ENCODE peak calls at places on chromosome 12, in six cellular contexts. H is neural progenitor cell, J is astrocyte, E is cardiac muscle cell, F is HepG2, A is testis. O is an unnamed sample.

GRCh38 chr12:47388712-47389111 is 309.0 kb upstream of the AMIGO2 start:
- DNase-seq in H (no peak), F (no peak), E (no peak), J (no peak), A (no peak), O (no peak)

GRCh38 chr12:47067176-47067575 is 12.2 kb upstream of the PCED1B start:
- DNase-seq in E (no peak), H (no peak), J (no peak), F (no peak), A (no peak), O (no peak)

GRCh38 chr12:57031228-57031670 is 14.9 kb upstream of the TAC3 start:
- DNase-seq in J (no peak), A (no peak), E (peak), H (no peak), F (peak), O (no peak)

GRCh38 chr12:94460594-94460959 is 910 bp upstream of the CEP83 start:
- DNase-seq in E (no peak), H (no peak), A (no peak), J (no peak), F (no peak), O (no peak)

GRCh38 chr12:106633451-106633823 is 50.6 kb downstream of the RFX4 start:
- DNase-seq in J (peak), F (peak), H (no peak), E (no peak), A (no peak), O (peak)

GRCh38 chr12:52604859-52605258 is 3.6 kb upstream of the KRT72 start:
- DNase-seq in F (no peak), J (no peak), A (no peak), H (no peak), E (no peak), O (no peak)

GRCh38 chr12:52023976-52024688 is 17.4 kb downstream of the TAMALIN start:
- DNase-seq in J (peak), E (no peak), A (no peak), F (no peak), H (no peak), O (no peak)

GRCh38 chr12:96425321-96425720 is 25.1 kb upstream of the CDK17 start:
- DNase-seq in H (no peak), E (no peak), F (no peak), J (peak), A (no peak), O (peak)

GRCh38 chr12:95513599-95513998 is 37.7 kb downstream of the USP44 start:
- DNase-seq in J (no peak), F (no peak), H (no peak), A (no peak), E (no peak), O (no peak)

GRCh38 chr12:39368096-39368495 is 74.8 kb downstream of the KIF21A start:
- DNase-seq in E (no peak), J (no peak), F (no peak), H (no peak), A (no peak), O (no peak)

GRCh38 chr12:6953417-6954315 is 2.5 kb downstream of the PTPN6 start:
- DNase-seq in J (peak), F (no peak), A (no peak), H (no peak), E (no peak), O (no peak)

GRCh38 chr12:57151741-57152407 is 4.5 kb upstream of the LRP1-AS start:
- DNase-seq in F (no peak), J (peak), E (no peak), H (no peak), A (peak), O (peak)

GRCh38 chr12:118063567-118064391 is 2.8 kb upstream of the WSB2 start:
- DNase-seq in J (no peak), F (peak), H (no peak), E (no peak), A (no peak), O (no peak)

GRCh38 chr12:19967486-19967885 is 400.9 kb upstream of the PDE3A start:
- DNase-seq in E (no peak), A (no peak), J (peak), F (no peak), H (no peak), O (peak)

GRCh38 chr12:108890208-108890607 is 10.3 kb downstream of the DAO start:
- DNase-seq in A (no peak), J (no peak), H (peak), F (no peak), E (peak), O (no peak)

GRCh38 chr12:108560321-108560721 is 652 bp downstream of the SART3 start:
- DNase-seq in F (peak), J (peak), E (no peak), A (no peak), H (no peak), O (peak)

GRCh38 chr12:45208604-45209487 is 7.0 kb upstream of the ANO6 start:
- DNase-seq in E (no peak), F (peak), A (no peak), H (no peak), J (peak), O (no peak)

GRCh38 chr12:51217133-51217967 is 512 bp downstream of the POU6F1 start:
- DNase-seq in F (no peak), J (no peak), H (peak), E (peak), A (peak), O (no peak)

GRCh38 chr12:107759410-107759809 is 1.5 kb downstream of the PRDM4 start:
- DNase-seq in F (peak), J (peak), H (peak), A (no peak), E (no peak), O (peak)

GRCh38 chr12:105992849-105993740 is 145.7 kb downstream of the NUAK1 start:
- DNase-seq in J (peak), E (no peak), A (no peak), F (no peak), H (peak), O (no peak)

GRCh38 chr12:32223941-32224340 is 117.3 kb downstream of the BICD1 start:
- DNase-seq in A (no peak), E (no peak), F (no peak), H (no peak), J (peak), O (no peak)

GRCh38 chr12:109020136-109020535 is 732 bp downstream of the SVOP start:
- DNase-seq in E (no peak), J (no peak), A (no peak), F (no peak), H (no peak), O (no peak)

GRCh38 chr12:105705765-105706164 is 375.3 kb downstream of the C12orf75 start:
- DNase-seq in E (peak), F (peak), J (peak), A (peak), H (peak), O (no peak)

GRCh38 chr12:67096533-67097318 is 172.4 kb upstream of the CAND1 start:
- DNase-seq in J (peak), E (no peak), F (no peak), A (no peak), H (no peak), O (no peak)

GRCh38 chr12:47852096-47852571 is 32.4 kb upstream of the HDAC7 start:
- DNase-seq in F (peak), A (peak), E (no peak), H (no peak), J (no peak), O (no peak)

GRCh38 chr12:109873653-109874052 is 6.7 kb downstream of the GLTP start:
- DNase-seq in F (no peak), A (no peak), E (no peak), H (no peak), J (no peak), O (no peak)

GRCh38 chr12:62784576-62784975 is 150.4 kb downstream of the PPM1H start:
- DNase-seq in H (no peak), A (no peak), J (peak), F (no peak), E (no peak), O (no peak)

GRCh38 chr12:65821336-65821735 is 2.9 kb upstream of the HMGA2 start:
- DNase-seq in J (no peak), E (no peak), H (no peak), A (no peak), F (no peak), O (no peak)

GRCh38 chr12:77349703-77350102 is 284.3 kb upstream of the E2F7 start:
- DNase-seq in J (peak), A (no peak), H (no peak), E (no peak), F (no peak), O (no peak)

GRCh38 chr12:111775205-111776193 is 8.8 kb downstream of the ALDH2 start:
- DNase-seq in E (peak), J (peak), A (peak), H (no peak), F (peak), O (no peak)

GRCh38 chr12:27981874-27982273 is 9.3 kb upstream of the PTHLH start:
- DNase-seq in A (no peak), F (no peak), J (peak), H (no peak), E (no peak), O (no peak)

GRCh38 chr12:66086001-66086400 is 44.5 kb downstream of the LLPH start:
- DNase-seq in A (no peak), J (no peak), F (no peak), E (no peak), H (no peak), O (no peak)

GRCh38 chr12:11621797-11622423 is 27.6 kb upstream of the ETV6 start:
- DNase-seq in E (no peak), A (peak), H (no peak), J (no peak), F (peak), O (no peak)

GRCh38 chr12:79614730-79615129 is 76.0 kb downstream of the PAWR start:
- DNase-seq in A (no peak), E (no peak), H (no peak), F (no peak), J (peak), O (no peak)

GRCh38 chr12:130436741-130437501 is 99.2 kb downstream of the PIWIL1 start:
- DNase-seq in E (no peak), J (no peak), F (no peak), H (no peak), A (no peak), O (no peak)

GRCh38 chr12:79844693-79845092 is 90.2 kb downstream of the PPP1R12A start:
- DNase-seq in J (peak), E (no peak), A (no peak), H (no peak), F (peak), O (peak)

GRCh38 chr12:48936379-48936979 is 11.2 kb upstream of the FKBP11 start:
- DNase-seq in A (peak), J (peak), E (peak), H (peak), F (peak), O (no peak)

GRCh38 chr12:41983896-41984295 is 160.8 kb downstream of the GXYLT1 start:
- DNase-seq in E (no peak), J (no peak), F (no peak), H (no peak), A (no peak), O (no peak)

GRCh38 chr12:109999983-110000505 is 814 bp downstream of the ANKRD13A start:
- DNase-seq in A (peak), H (peak), J (peak), F (no peak), E (peak), O (no peak)

DNA sequence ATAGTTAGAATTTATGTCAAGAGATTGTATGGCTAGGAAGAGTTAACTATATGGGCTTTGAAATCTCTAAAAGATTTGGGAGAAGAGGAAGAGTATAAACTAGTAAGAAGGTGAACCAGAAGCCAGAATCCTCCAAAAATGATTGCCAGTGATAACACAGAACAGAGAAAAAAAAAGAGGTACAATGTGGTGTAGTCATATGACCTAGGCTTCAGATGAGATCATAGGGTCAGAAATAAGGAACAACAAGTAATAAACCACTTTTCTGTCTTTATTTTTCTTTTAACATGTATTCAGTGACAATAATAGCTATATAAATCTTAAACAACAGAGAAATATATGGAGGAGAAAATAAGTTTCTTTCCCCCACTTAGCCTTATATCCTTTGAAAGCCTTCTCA is 1.9 kb upstream of the NECAP1 start:
- DNase-seq in J (no peak), E (no peak), H (no peak), F (no peak), A (no peak), O (no peak)
- H3K4me3 ChIP-seq in J (no peak), E (no peak), H (no peak), F (no peak), A (no peak), O (no peak)

GRCh38 chr12:15472036-15472435 is 149.7 kb downstream of the PTPRO start:
- DNase-seq in J (no peak), H (no peak), A (no peak), F (no peak), E (no peak), O (no peak)

GRCh38 chr12:15474766-15475165 is 152.5 kb downstream of the PTPRO start:
- DNase-seq in A (no peak), E (no peak), J (no peak), H (no peak), F (no peak), O (no peak)

DNA sequence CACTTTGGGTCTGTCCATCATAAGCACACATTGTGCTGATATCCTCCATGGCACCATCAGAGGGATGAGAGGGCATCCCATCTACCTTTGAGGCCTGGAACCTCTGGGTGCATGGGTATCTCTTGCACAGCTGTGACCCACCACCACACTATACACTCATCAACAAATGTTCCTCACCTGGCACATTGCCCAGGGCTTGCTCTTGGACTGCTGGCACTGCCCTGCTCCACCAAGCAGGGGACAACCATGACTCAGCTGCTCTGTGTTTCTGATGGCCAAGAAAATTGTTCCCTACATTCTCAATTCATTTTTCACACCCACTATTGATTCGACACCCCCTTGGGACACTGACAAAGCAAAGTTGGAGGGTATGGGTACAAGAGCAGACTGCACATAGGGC is 155.5 kb downstream of the PTPRO start:
- DNase-seq in H (no peak), J (no peak), A (no peak), F (no peak), E (no peak), O (no peak)
- TF ChIP-seq CTCF in H (no peak), J (no peak), A (no peak), F (no peak), E (no peak), O (no peak)

DNA sequence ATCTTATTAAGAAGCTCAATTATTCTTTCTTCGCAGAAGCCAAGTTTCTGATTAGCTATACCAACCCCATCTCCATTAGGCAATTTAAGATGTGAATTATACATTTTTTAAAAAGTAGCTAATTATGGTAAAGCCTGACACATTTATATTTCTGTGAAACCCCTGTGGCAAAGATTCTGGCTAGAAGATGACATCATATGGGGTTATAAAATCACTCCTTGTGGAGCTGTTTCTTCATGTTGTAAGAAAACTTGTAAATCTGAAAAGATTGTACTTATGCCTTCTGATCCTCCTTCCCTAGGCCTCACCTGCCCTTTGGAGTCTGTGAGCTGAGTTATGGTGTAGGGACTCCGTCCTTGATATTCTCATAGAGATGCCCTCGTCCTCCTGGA is 78.1 kb downstream of the CHST11 start:
- DNase-seq in E (no peak), A (no peak), J (no peak), H (no peak), F (no peak), O (no peak)
- H3K4me3 ChIP-seq in E (no peak), A (no peak), J (no peak), H (no peak), F (no peak), O (no peak)

GRCh38 chr12:124395986-124396385 is 101.1 kb downstream of the RFLNA start:
- DNase-seq in J (no peak), H (no peak), E (no peak), F (no peak), A (no peak), O (no peak)

GRCh38 chr12:124394462-124395128 is 99.7 kb downstream of the RFLNA start:
- DNase-seq in J (peak), H (no peak), F (no peak), A (peak), E (no peak), O (no peak)

GRCh38 chr12:124393831-124394230 is 98.9 kb downstream of the RFLNA start:
- DNase-seq in H (no peak), J (no peak), E (no peak), F (no peak), A (no peak), O (no peak)

GRCh38 chr12:124396544-124397398 is 101.9 kb downstream of the RFLNA start:
- DNase-seq in A (peak), H (no peak), E (no peak), J (no peak), F (no peak), O (no peak)

GRCh38 chr12:124395284-124395752 is 100.4 kb downstream of the RFLNA start:
- DNase-seq in J (no peak), H (no peak), F (no peak), A (no peak), E (no peak), O (no peak)
- TF ChIP-seq CTCF in J (no peak), H (no peak), F (no peak), A (no peak), E (no peak), O (no peak)

GRCh38 chr12:54024581-54024980 is 3.7 kb upstream of the HOXC6 start:
- DNase-seq in J (no peak), H (no peak), A (no peak), E (no peak), F (no peak), O (no peak)

GRCh38 chr12:54022960-54023884 is 5.0 kb upstream of the HOXC6 start:
- DNase-seq in F (no peak), H (no peak), A (no peak), J (no peak), E (no peak), O (no peak)

GRCh38 chr12:54021432-54022013 is 6.7 kb upstream of the HOXC6 start:
- DNase-seq in A (no peak), J (no peak), H (peak), E (no peak), F (no peak), O (no peak)

GRCh38 chr12:54025507-54026393 is 2.5 kb upstream of the HOXC6 start:
- DNase-seq in H (no peak), E (no peak), A (no peak), J (no peak), F (no peak), O (no peak)

DNA sequence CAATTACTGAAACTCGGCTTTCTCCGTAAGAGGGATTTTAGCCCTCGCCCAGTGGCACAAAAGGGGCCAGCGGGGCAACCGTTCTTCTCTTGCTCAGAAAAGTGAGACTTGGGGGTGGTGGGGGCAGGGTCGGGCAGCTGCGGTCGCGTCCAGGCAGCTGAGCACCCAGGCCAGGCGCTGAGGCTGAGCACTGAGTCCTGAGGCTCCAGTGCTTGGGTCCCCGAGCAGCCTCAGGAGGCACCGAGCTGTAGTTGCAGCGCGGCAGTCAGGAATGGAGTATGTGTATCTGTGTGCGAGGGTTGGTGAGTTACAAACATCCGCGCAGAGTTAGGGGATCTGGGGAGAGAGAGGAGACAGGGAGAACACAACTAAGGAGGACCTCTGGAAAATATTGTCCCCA is 4.1 kb upstream of the HOXC6 start:
- DNase-seq in F (no peak), J (no peak), E (no peak), A (no peak), H (peak), O (no peak)
- H3K4me3 ChIP-seq in F (no peak), J (no peak), E (no peak), A (peak), H (no peak), O (no peak)